ENCODE peak calls at places on chromosome 15, in four cellular contexts. One of them, this sample, is unnamed.

GRCh38 chr15:67809441-67809840 is 15.9 kb upstream of the SKOR1 start:
- DNase-seq in tibial artery: no peak
- DNase-seq in A673: no peak
- DNase-seq in body of pancreas: no peak
- DNase-seq in this sample: no peak

GRCh38 chr15:67023517-67024321 is 41.7 kb upstream of the SMAD3 start:
- DNase-seq in tibial artery: no peak
- DNase-seq in A673: no peak
- DNase-seq in body of pancreas: peak
- DNase-seq in this sample: no peak

GRCh38 chr15:33746203-33746602 is 222.1 kb upstream of the CHRM5 start:
- DNase-seq in tibial artery: no peak
- DNase-seq in A673: no peak
- DNase-seq in body of pancreas: no peak
- DNase-seq in this sample: no peak

GRCh38 chr15:60044636-60045273 is 40.6 kb downstream of the FOXB1 start:
- DNase-seq in tibial artery: no peak
- DNase-seq in A673: peak
- DNase-seq in body of pancreas: no peak
- DNase-seq in this sample: no peak

GRCh38 chr15:92463826-92464225 is 70.1 kb downstream of the ST8SIA2 start:
- DNase-seq in tibial artery: no peak
- DNase-seq in A673: no peak
- DNase-seq in body of pancreas: no peak
- DNase-seq in this sample: no peak

GRCh38 chr15:86650084-86650483 is 570.4 kb downstream of the AGBL1 start:
- DNase-seq in tibial artery: no peak
- DNase-seq in A673: peak
- DNase-seq in body of pancreas: peak
- DNase-seq in this sample: no peak

GRCh38 chr15:60390931-60391501 is 6.8 kb downstream of the ANXA2 start:
- DNase-seq in tibial artery: peak
- DNase-seq in A673: peak
- DNase-seq in body of pancreas: peak
- DNase-seq in this sample: no peak

GRCh38 chr15:93265046-93265658 is 176.1 kb upstream of the RGMA start:
- DNase-seq in tibial artery: no peak
- DNase-seq in A673: peak
- DNase-seq in body of pancreas: no peak
- DNase-seq in this sample: no peak

GRCh38 chr15:43828061-43828657 is 1.4 kb downstream of the WDR76 start:
- DNase-seq in tibial artery: no peak
- DNase-seq in A673: peak
- DNase-seq in body of pancreas: no peak
- DNase-seq in this sample: no peak

GRCh38 chr15:100152463-100152862 is 189.3 kb downstream of the ADAMTS17 start:
- DNase-seq in tibial artery: no peak
- DNase-seq in A673: no peak
- DNase-seq in body of pancreas: no peak
- DNase-seq in this sample: no peak

GRCh38 chr15:51757463-51757862 is 6.1 kb downstream of the TMOD2 start:
- DNase-seq in tibial artery: no peak
- DNase-seq in A673: no peak
- DNase-seq in body of pancreas: no peak
- DNase-seq in this sample: no peak

GRCh38 chr15:99168601-99169580 is 64.0 kb downstream of the SYNM start:
- DNase-seq in tibial artery: no peak
- DNase-seq in A673: no peak
- DNase-seq in body of pancreas: no peak
- DNase-seq in this sample: no peak

GRCh38 chr15:34682673-34683072 is 72.1 kb downstream of the GJD2 start:
- DNase-seq in tibial artery: no peak
- DNase-seq in A673: no peak
- DNase-seq in body of pancreas: no peak
- DNase-seq in this sample: no peak

DNA sequence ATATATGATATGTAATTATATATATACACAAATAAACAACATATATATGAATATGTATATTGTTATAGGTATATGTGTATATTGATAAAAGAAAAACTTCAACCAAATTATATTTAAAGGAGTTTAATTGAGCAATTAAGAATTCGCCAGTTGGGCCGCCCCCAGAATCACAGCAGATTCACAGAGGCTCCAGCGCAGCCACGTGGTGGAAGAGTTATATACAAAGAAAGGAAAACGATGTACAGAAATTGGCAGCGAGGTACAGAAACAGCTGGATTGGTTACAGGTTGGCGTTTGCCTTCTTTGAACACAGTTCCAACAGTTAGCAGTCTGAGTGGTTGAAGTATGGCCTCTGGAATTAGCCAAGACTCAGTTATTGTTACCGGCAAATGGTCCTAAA is 137.3 kb upstream of the SLC24A5 start:
- DNase-seq in tibial artery: no peak
- DNase-seq in A673: peak
- DNase-seq in body of pancreas: no peak
- DNase-seq in this sample: no peak
- TF ChIP-seq CTCF in tibial artery: no peak
- TF ChIP-seq CTCF in A673: peak
- TF ChIP-seq CTCF in body of pancreas: no peak
- TF ChIP-seq CTCF in this sample: no peak

DNA sequence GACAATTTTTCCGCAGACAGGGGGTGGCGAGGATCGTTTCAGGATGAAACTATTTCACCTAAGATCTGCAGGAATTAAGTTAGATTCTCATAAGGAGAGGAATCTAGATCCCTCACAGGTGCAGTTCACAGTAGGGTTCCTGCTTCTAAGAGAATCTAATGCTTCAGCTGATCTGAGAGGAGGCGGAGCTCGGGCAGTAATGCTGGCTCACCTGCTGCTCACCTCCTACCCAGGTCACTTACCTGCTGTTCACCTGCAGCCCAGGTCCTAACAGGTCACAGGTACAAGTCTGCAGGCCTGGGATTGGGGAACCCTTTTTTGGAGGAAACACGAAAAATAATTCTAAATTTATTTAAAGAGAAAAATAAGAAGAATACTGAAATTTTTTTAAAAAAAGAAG is 406.8 kb downstream of the MCTP2 start:
- DNase-seq in tibial artery: no peak
- DNase-seq in A673: no peak
- DNase-seq in body of pancreas: no peak
- DNase-seq in this sample: peak
- H3K4me3 ChIP-seq in tibial artery: no peak
- H3K4me3 ChIP-seq in A673: no peak
- H3K4me3 ChIP-seq in body of pancreas: no peak
- H3K4me3 ChIP-seq in this sample: no peak

GRCh38 chr15:80308002-80308401 is 56.0 kb upstream of the CTXND1 start:
- DNase-seq in tibial artery: no peak
- DNase-seq in A673: no peak
- DNase-seq in body of pancreas: no peak
- DNase-seq in this sample: no peak

GRCh38 chr15:80310776-80311175 is 58.8 kb upstream of the CTXND1 start:
- DNase-seq in tibial artery: no peak
- DNase-seq in A673: no peak
- DNase-seq in body of pancreas: no peak
- DNase-seq in this sample: no peak

DNA sequence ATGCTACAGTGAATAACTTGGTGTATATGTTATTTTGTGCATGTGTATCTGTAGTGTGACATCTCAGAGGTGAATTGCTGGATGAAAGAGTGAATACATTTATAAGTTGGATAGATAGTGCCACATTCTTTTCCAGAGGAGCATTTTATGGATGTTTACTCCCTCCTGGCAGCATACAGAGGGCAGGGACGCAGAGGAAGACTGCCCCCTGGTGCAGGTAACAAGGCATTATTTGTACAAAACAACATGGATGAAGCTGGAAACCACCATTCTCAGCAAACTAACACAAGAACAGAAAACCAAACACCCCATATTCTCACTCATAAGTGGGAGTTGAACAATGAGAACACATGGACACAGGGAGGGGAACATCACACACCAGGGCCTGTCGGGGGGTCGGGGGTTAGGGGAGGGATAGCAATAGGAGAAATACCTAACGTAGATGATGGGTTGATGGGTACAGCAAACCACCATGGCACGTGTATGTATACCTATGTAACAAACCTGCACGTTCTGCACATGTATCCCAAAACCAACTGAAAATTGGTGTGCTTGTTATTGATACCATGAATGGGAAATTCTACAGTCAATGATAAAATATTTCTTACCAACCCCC is 57.9 kb upstream of the CTXND1 start:
- DNase-seq in tibial artery: no peak
- DNase-seq in A673: peak
- DNase-seq in body of pancreas: peak
- DNase-seq in this sample: no peak
- TF ChIP-seq CTCF in tibial artery: peak
- TF ChIP-seq CTCF in A673: peak
- TF ChIP-seq CTCF in body of pancreas: peak
- TF ChIP-seq CTCF in this sample: peak

GRCh38 chr15:63345391-63345752 is 36.3 kb downstream of the CA12 start:
- DNase-seq in tibial artery: no peak
- DNase-seq in A673: no peak
- DNase-seq in body of pancreas: no peak
- DNase-seq in this sample: no peak

GRCh38 chr15:63349156-63349555 is 32.5 kb downstream of the CA12 start:
- DNase-seq in tibial artery: no peak
- DNase-seq in A673: no peak
- DNase-seq in body of pancreas: peak
- DNase-seq in this sample: no peak

GRCh38 chr15:63348392-63348791 is 33.3 kb downstream of the CA12 start:
- DNase-seq in tibial artery: peak
- DNase-seq in A673: peak
- DNase-seq in body of pancreas: peak
- DNase-seq in this sample: no peak

GRCh38 chr15:63349621-63350020 is 32.0 kb downstream of the CA12 start:
- DNase-seq in tibial artery: no peak
- DNase-seq in A673: no peak
- DNase-seq in body of pancreas: peak
- DNase-seq in this sample: no peak

DNA sequence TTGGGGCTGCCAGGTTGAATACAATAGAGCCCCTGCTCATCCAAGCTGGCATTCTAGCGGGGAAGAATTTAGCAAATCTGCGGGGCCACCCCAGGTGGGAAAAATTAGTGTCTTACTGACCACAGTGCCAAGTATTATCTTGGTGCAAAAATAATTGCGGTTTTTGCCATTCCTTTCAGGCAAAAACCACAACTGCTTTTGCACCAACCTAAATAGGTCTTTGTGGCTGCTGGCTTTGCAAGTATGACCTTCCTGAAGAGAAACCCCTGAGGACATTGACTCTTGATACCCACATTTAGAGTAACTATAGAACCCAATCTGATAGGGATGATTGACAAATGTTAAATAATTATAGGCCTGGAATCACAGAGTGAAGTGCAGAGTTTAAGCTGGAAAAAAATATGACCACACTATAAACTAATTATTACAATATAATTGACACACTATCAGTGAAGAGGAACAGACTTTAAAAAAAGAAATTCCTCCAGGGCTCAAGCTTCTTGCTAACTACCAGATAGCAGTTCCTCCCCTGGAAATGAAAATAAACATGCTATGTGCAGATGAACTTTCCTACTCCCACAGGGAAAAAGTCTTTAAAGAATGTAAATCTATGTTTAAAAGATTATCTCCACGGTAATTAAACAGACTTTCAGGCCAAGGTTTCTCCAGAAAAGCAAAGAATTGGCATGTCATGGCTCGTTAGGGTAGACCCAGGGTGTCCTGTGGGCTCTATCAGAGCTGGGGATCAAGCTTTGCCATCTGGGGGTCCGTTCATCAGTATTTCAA is 34.4 kb downstream of the CA12 start:
- DNase-seq in tibial artery: no peak
- DNase-seq in A673: peak
- DNase-seq in body of pancreas: no peak
- DNase-seq in this sample: no peak
- H3K4me3 ChIP-seq in tibial artery: no peak
- H3K4me3 ChIP-seq in A673: no peak
- H3K4me3 ChIP-seq in body of pancreas: no peak
- H3K4me3 ChIP-seq in this sample: no peak

DNA sequence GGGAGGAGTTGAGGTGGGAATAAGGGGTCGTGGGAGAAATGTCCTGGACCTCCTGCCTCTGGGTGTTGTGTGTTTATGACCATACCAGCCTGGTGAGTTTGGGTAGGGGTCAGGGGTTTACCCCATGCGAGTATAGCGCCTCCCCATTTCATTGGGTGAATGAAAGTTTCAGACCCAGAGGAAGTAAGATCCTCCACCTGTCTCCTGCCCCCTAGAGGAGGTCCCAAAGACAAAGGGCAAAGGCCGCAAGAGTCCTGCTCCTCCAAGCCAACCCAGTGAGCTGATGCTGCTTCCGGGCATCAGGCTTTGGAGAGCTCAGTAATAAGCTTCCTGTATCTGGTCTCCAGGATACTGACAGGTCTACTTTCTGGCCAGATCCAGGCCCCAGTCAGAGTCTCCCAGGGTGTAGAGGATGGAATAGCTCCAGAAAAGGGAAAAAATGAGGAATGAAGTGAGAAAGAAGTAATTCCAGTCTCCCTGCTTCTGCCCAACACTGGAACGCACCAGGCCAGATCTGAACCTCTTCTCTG is 6.4 kb upstream of the TBC1D21 start:
- DNase-seq in tibial artery: no peak
- DNase-seq in A673: no peak
- DNase-seq in body of pancreas: no peak
- DNase-seq in this sample: peak
- TF ChIP-seq CTCF in tibial artery: no peak
- TF ChIP-seq CTCF in A673: peak
- TF ChIP-seq CTCF in body of pancreas: no peak
- TF ChIP-seq CTCF in this sample: no peak